ENCODE peak calls at places on chromosome 9, in nine cellular contexts. One of them, this sample, is unnamed.

GRCh38 chr9:6121707-6122106 is 93.9 kb upstream of the IL33 start:
- DNase-seq in endodermal cell: no peak
- DNase-seq in thoracic aorta: no peak
- DNase-seq in fibroblast of mammary gland: no peak
- DNase-seq in AG10803: no peak
- DNase-seq in CD8-positive, alpha-beta T cell: no peak
- DNase-seq in colonic mucosa: no peak
- DNase-seq in astrocyte: no peak
- DNase-seq in pancreas: no peak
- DNase-seq in this sample: no peak

GRCh38 chr9:97593960-97594359 is 39.2 kb downstream of the TSTD2 start:
- DNase-seq in endodermal cell: no peak
- DNase-seq in fibroblast of mammary gland: no peak
- DNase-seq in AG10803: no peak
- DNase-seq in colonic mucosa: no peak
- DNase-seq in astrocyte: no peak
- DNase-seq in CD8-positive, alpha-beta T cell: no peak
- DNase-seq in pancreas: no peak
- DNase-seq in thoracic aorta: no peak
- DNase-seq in this sample: no peak

GRCh38 chr9:69380811-69381210 is 55.8 kb downstream of the ENTREP1 start:
- DNase-seq in CD8-positive, alpha-beta T cell: no peak
- DNase-seq in thoracic aorta: no peak
- DNase-seq in fibroblast of mammary gland: peak
- DNase-seq in colonic mucosa: no peak
- DNase-seq in astrocyte: peak
- DNase-seq in pancreas: no peak
- DNase-seq in endodermal cell: no peak
- DNase-seq in AG10803: peak
- DNase-seq in this sample: no peak

GRCh38 chr9:82903503-82903902 is 159.4 kb downstream of the RASEF start:
- DNase-seq in pancreas: no peak
- DNase-seq in endodermal cell: no peak
- DNase-seq in AG10803: no peak
- DNase-seq in fibroblast of mammary gland: no peak
- DNase-seq in astrocyte: peak
- DNase-seq in colonic mucosa: no peak
- DNase-seq in CD8-positive, alpha-beta T cell: no peak
- DNase-seq in thoracic aorta: no peak
- DNase-seq in this sample: no peak

GRCh38 chr9:136881691-136882108 is 4.6 kb upstream of the TRAF2 start:
- DNase-seq in pancreas: no peak
- DNase-seq in AG10803: no peak
- DNase-seq in fibroblast of mammary gland: no peak
- DNase-seq in colonic mucosa: no peak
- DNase-seq in endodermal cell: no peak
- DNase-seq in thoracic aorta: no peak
- DNase-seq in astrocyte: no peak
- DNase-seq in CD8-positive, alpha-beta T cell: peak
- DNase-seq in this sample: peak

GRCh38 chr9:119284118-119284517 is 85.1 kb downstream of the BRINP1 start:
- DNase-seq in colonic mucosa: no peak
- DNase-seq in CD8-positive, alpha-beta T cell: no peak
- DNase-seq in AG10803: peak
- DNase-seq in thoracic aorta: no peak
- DNase-seq in pancreas: no peak
- DNase-seq in fibroblast of mammary gland: peak
- DNase-seq in astrocyte: peak
- DNase-seq in endodermal cell: peak
- DNase-seq in this sample: no peak

GRCh38 chr9:83583151-83584014 is 39.6 kb upstream of the IDNK start:
- DNase-seq in endodermal cell: peak
- DNase-seq in astrocyte: peak
- DNase-seq in pancreas: peak
- DNase-seq in thoracic aorta: peak
- DNase-seq in fibroblast of mammary gland: peak
- DNase-seq in colonic mucosa: peak
- DNase-seq in AG10803: peak
- DNase-seq in CD8-positive, alpha-beta T cell: no peak
- DNase-seq in this sample: peak

GRCh38 chr9:110640736-110641135 is 27.9 kb upstream of the MUSK start:
- DNase-seq in fibroblast of mammary gland: no peak
- DNase-seq in endodermal cell: no peak
- DNase-seq in AG10803: no peak
- DNase-seq in pancreas: no peak
- DNase-seq in CD8-positive, alpha-beta T cell: no peak
- DNase-seq in astrocyte: peak
- DNase-seq in colonic mucosa: no peak
- DNase-seq in thoracic aorta: no peak
- DNase-seq in this sample: no peak

GRCh38 chr9:114995681-114996221 is 65.4 kb upstream of the TNFSF8 start:
- DNase-seq in fibroblast of mammary gland: no peak
- DNase-seq in AG10803: no peak
- DNase-seq in pancreas: no peak
- DNase-seq in thoracic aorta: no peak
- DNase-seq in colonic mucosa: no peak
- DNase-seq in CD8-positive, alpha-beta T cell: no peak
- DNase-seq in endodermal cell: no peak
- DNase-seq in astrocyte: no peak
- DNase-seq in this sample: no peak

GRCh38 chr9:8895498-8896224 is 1096.1 kb upstream of the DMAC1 start:
- DNase-seq in CD8-positive, alpha-beta T cell: no peak
- DNase-seq in pancreas: no peak
- DNase-seq in endodermal cell: no peak
- DNase-seq in astrocyte: peak
- DNase-seq in AG10803: no peak
- DNase-seq in colonic mucosa: no peak
- DNase-seq in thoracic aorta: no peak
- DNase-seq in fibroblast of mammary gland: peak
- DNase-seq in this sample: peak

GRCh38 chr9:33161011-33161588 is 6.0 kb downstream of the B4GALT1 start:
- DNase-seq in AG10803: peak
- DNase-seq in thoracic aorta: no peak
- DNase-seq in astrocyte: peak
- DNase-seq in pancreas: no peak
- DNase-seq in colonic mucosa: peak
- DNase-seq in endodermal cell: peak
- DNase-seq in CD8-positive, alpha-beta T cell: peak
- DNase-seq in fibroblast of mammary gland: peak
- DNase-seq in this sample: peak

GRCh38 chr9:33163433-33164137 is 3.6 kb downstream of the B4GALT1 start:
- DNase-seq in endodermal cell: no peak
- DNase-seq in fibroblast of mammary gland: no peak
- DNase-seq in CD8-positive, alpha-beta T cell: peak
- DNase-seq in astrocyte: no peak
- DNase-seq in thoracic aorta: no peak
- DNase-seq in pancreas: no peak
- DNase-seq in AG10803: no peak
- DNase-seq in colonic mucosa: peak
- DNase-seq in this sample: no peak

GRCh38 chr9:33159760-33160127 is 7.4 kb downstream of the B4GALT1 start:
- DNase-seq in CD8-positive, alpha-beta T cell: peak
- DNase-seq in pancreas: no peak
- DNase-seq in endodermal cell: no peak
- DNase-seq in colonic mucosa: peak
- DNase-seq in AG10803: peak
- DNase-seq in fibroblast of mammary gland: peak
- DNase-seq in thoracic aorta: no peak
- DNase-seq in astrocyte: peak
- DNase-seq in this sample: peak

GRCh38 chr9:33162721-33163311 is 4.3 kb downstream of the B4GALT1 start:
- DNase-seq in endodermal cell: no peak
- DNase-seq in astrocyte: peak
- DNase-seq in colonic mucosa: peak
- DNase-seq in pancreas: no peak
- DNase-seq in AG10803: peak
- DNase-seq in thoracic aorta: no peak
- DNase-seq in fibroblast of mammary gland: peak
- DNase-seq in CD8-positive, alpha-beta T cell: peak
- DNase-seq in this sample: peak

DNA sequence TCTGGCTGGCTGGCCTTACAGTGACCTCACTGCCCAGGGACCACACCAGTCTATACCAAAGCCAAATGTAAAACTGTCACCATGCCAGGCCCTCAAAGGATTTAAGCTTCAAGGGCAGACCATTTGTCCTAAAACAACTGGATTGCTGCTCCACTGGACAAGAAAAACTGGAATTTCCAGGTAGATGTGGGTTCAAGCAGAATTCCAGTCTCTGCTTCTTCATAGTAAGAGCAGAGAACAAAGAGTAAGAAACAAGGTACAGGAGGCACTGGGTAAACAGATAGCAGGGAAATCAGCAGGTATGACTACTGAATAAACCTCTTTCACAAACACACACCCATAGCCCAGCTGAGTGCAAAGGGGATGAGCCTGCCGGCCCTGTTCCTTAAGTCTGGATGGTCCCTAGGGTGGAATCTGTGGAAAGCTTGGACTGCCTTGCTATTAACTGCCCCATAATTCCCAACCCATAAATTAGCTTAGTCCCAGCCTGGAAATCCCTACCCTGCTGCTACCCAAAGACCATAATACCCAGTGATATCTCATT is 5.5 kb downstream of the B4GALT1 start:
- DNase-seq in astrocyte: no peak
- DNase-seq in colonic mucosa: peak
- DNase-seq in pancreas: no peak
- DNase-seq in fibroblast of mammary gland: peak
- DNase-seq in thoracic aorta: no peak
- DNase-seq in endodermal cell: no peak
- DNase-seq in CD8-positive, alpha-beta T cell: no peak
- DNase-seq in AG10803: no peak
- DNase-seq in this sample: peak
- H3K4me3 ChIP-seq in astrocyte: peak
- H3K4me3 ChIP-seq in colonic mucosa: no peak
- H3K4me3 ChIP-seq in pancreas: no peak
- H3K4me3 ChIP-seq in fibroblast of mammary gland: no peak
- H3K4me3 ChIP-seq in thoracic aorta: peak
- H3K4me3 ChIP-seq in endodermal cell: peak
- H3K4me3 ChIP-seq in CD8-positive, alpha-beta T cell: no peak
- H3K4me3 ChIP-seq in AG10803: peak
- H3K4me3 ChIP-seq in this sample: peak

GRCh38 chr9:108286807-108287206 is 569.0 kb downstream of the ACTL7B start:
- DNase-seq in AG10803: no peak
- DNase-seq in colonic mucosa: no peak
- DNase-seq in CD8-positive, alpha-beta T cell: no peak
- DNase-seq in thoracic aorta: no peak
- DNase-seq in pancreas: no peak
- DNase-seq in fibroblast of mammary gland: no peak
- DNase-seq in endodermal cell: no peak
- DNase-seq in astrocyte: no peak
- DNase-seq in this sample: no peak

GRCh38 chr9:108278341-108278740 is 577.4 kb downstream of the ACTL7B start:
- DNase-seq in AG10803: no peak
- DNase-seq in colonic mucosa: no peak
- DNase-seq in CD8-positive, alpha-beta T cell: no peak
- DNase-seq in fibroblast of mammary gland: peak
- DNase-seq in astrocyte: no peak
- DNase-seq in thoracic aorta: no peak
- DNase-seq in endodermal cell: no peak
- DNase-seq in pancreas: no peak
- DNase-seq in this sample: no peak

DNA sequence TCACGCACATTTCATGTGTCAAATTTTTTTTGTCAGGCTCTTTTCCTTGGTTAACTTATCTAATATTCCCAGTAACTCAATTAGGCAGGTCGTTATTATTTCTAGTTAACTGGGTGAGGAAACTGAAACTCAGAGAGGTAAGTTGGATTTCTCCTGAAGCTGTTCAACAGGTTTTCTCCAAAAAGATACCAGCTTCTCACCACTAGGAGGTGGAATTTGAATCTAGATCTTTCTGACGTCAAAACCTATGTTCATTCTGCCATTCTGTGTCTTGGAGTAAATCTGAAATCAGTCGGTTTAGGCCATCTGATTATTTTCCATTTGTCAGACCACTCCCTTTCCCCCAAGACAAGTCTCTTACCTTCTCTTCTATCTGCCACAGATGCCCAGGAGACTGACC is 572.9 kb downstream of the ACTL7B start:
- DNase-seq in colonic mucosa: no peak
- DNase-seq in astrocyte: no peak
- DNase-seq in fibroblast of mammary gland: peak
- DNase-seq in thoracic aorta: no peak
- DNase-seq in CD8-positive, alpha-beta T cell: no peak
- DNase-seq in pancreas: no peak
- DNase-seq in AG10803: no peak
- DNase-seq in endodermal cell: no peak
- DNase-seq in this sample: no peak
- TF ChIP-seq CTCF in colonic mucosa: peak
- TF ChIP-seq CTCF in astrocyte: no peak
- TF ChIP-seq CTCF in fibroblast of mammary gland: peak
- TF ChIP-seq CTCF in thoracic aorta: peak
- TF ChIP-seq CTCF in CD8-positive, alpha-beta T cell: no peak
- TF ChIP-seq CTCF in pancreas: no peak
- TF ChIP-seq CTCF in AG10803: no peak
- TF ChIP-seq CTCF in endodermal cell: peak
- TF ChIP-seq CTCF in this sample: peak

GRCh38 chr9:120889606-120890396 is 12.8 kb upstream of the PHF19 start:
- DNase-seq in pancreas: no peak
- DNase-seq in thoracic aorta: no peak
- DNase-seq in fibroblast of mammary gland: no peak
- DNase-seq in endodermal cell: no peak
- DNase-seq in astrocyte: no peak
- DNase-seq in colonic mucosa: no peak
- DNase-seq in AG10803: no peak
- DNase-seq in CD8-positive, alpha-beta T cell: no peak
- DNase-seq in this sample: no peak

GRCh38 chr9:120890415-120891254 is 13.6 kb upstream of the PHF19 start:
- DNase-seq in colonic mucosa: no peak
- DNase-seq in astrocyte: no peak
- DNase-seq in thoracic aorta: no peak
- DNase-seq in endodermal cell: no peak
- DNase-seq in AG10803: no peak
- DNase-seq in CD8-positive, alpha-beta T cell: peak
- DNase-seq in fibroblast of mammary gland: no peak
- DNase-seq in pancreas: no peak
- DNase-seq in this sample: peak

GRCh38 chr9:120892748-120893584 is 16.0 kb upstream of the PHF19 start:
- DNase-seq in endodermal cell: no peak
- DNase-seq in fibroblast of mammary gland: peak
- DNase-seq in astrocyte: peak
- DNase-seq in thoracic aorta: no peak
- DNase-seq in CD8-positive, alpha-beta T cell: peak
- DNase-seq in colonic mucosa: no peak
- DNase-seq in pancreas: no peak
- DNase-seq in AG10803: peak
- DNase-seq in this sample: peak

GRCh38 chr9:120892177-120892747 is 15.3 kb upstream of the PHF19 start:
- DNase-seq in fibroblast of mammary gland: no peak
- DNase-seq in astrocyte: no peak
- DNase-seq in colonic mucosa: no peak
- DNase-seq in AG10803: no peak
- DNase-seq in thoracic aorta: no peak
- DNase-seq in endodermal cell: no peak
- DNase-seq in pancreas: no peak
- DNase-seq in CD8-positive, alpha-beta T cell: peak
- DNase-seq in this sample: no peak

GRCh38 chr9:120891255-120891954 is 14.4 kb upstream of the PHF19 start:
- DNase-seq in thoracic aorta: no peak
- DNase-seq in CD8-positive, alpha-beta T cell: peak
- DNase-seq in fibroblast of mammary gland: peak
- DNase-seq in colonic mucosa: no peak
- DNase-seq in AG10803: no peak
- DNase-seq in astrocyte: no peak
- DNase-seq in pancreas: no peak
- DNase-seq in endodermal cell: no peak
- DNase-seq in this sample: no peak
- H3K4me3 ChIP-seq in thoracic aorta: no peak
- H3K4me3 ChIP-seq in CD8-positive, alpha-beta T cell: peak
- H3K4me3 ChIP-seq in fibroblast of mammary gland: no peak
- H3K4me3 ChIP-seq in colonic mucosa: no peak
- H3K4me3 ChIP-seq in AG10803: no peak
- H3K4me3 ChIP-seq in astrocyte: no peak
- H3K4me3 ChIP-seq in pancreas: no peak
- H3K4me3 ChIP-seq in endodermal cell: no peak
- H3K4me3 ChIP-seq in this sample: no peak

GRCh38 chr9:122222741-122223140 is 6.0 kb downstream of the LHX6 start:
- DNase-seq in pancreas: no peak
- DNase-seq in AG10803: no peak
- DNase-seq in CD8-positive, alpha-beta T cell: no peak
- DNase-seq in colonic mucosa: no peak
- DNase-seq in endodermal cell: no peak
- DNase-seq in thoracic aorta: no peak
- DNase-seq in astrocyte: no peak
- DNase-seq in fibroblast of mammary gland: no peak
- DNase-seq in this sample: no peak
- TF ChIP-seq CTCF in pancreas: no peak
- TF ChIP-seq CTCF in AG10803: no peak
- TF ChIP-seq CTCF in CD8-positive, alpha-beta T cell: no peak
- TF ChIP-seq CTCF in colonic mucosa: no peak
- TF ChIP-seq CTCF in endodermal cell: no peak
- TF ChIP-seq CTCF in thoracic aorta: no peak
- TF ChIP-seq CTCF in astrocyte: no peak
- TF ChIP-seq CTCF in fibroblast of mammary gland: no peak
- TF ChIP-seq CTCF in this sample: no peak